ENCODE peak calls at places on chromosomes 3 and 15, in eight cellular contexts. One of them, this sample, is unnamed.

GRCh38 chr15:74253276-74253921 is 17.3 kb downstream of the CCDC33 start:
- DNase-seq in HCT116: no peak
- DNase-seq in K562: no peak
- DNase-seq in Panc1: no peak
- DNase-seq in GM23338: peak; percentile 33
- DNase-seq in SK-N-SH: no peak
- DNase-seq in GM12878: no peak
- DNase-seq in HepG2: no peak
- DNase-seq in this sample: no peak

GRCh38 chr3:125310623-125311076 is 64.5 kb downstream of the ZNF148 start:
- DNase-seq in HCT116: no peak
- DNase-seq in K562: no peak
- DNase-seq in Panc1: no peak
- DNase-seq in GM23338: no peak
- DNase-seq in SK-N-SH: no peak
- DNase-seq in GM12878: peak; percentile 33
- DNase-seq in HepG2: peak; percentile 5
- DNase-seq in this sample: peak; percentile 42

GRCh38 chr3:161821591-161821990 is 325.0 kb downstream of the OTOL1 start:
- DNase-seq in HCT116: no peak
- DNase-seq in K562: no peak
- DNase-seq in Panc1: no peak
- DNase-seq in GM23338: no peak
- DNase-seq in SK-N-SH: no peak
- DNase-seq in GM12878: no peak
- DNase-seq in HepG2: no peak
- DNase-seq in this sample: no peak

GRCh38 chr3:43769471-43770425 is 79.0 kb downstream of the ABHD5 start:
- DNase-seq in HCT116: peak; percentile 94
- DNase-seq in K562: peak; percentile 99
- DNase-seq in Panc1: no peak
- DNase-seq in GM23338: peak; percentile 100
- DNase-seq in SK-N-SH: peak; percentile 81
- DNase-seq in GM12878: peak; percentile 15
- DNase-seq in HepG2: peak; percentile 61
- DNase-seq in this sample: peak; percentile 89

GRCh38 chr3:184320099-184320445 is 5.7 kb downstream of the EIF4G1 start:
- DNase-seq in HCT116: peak; percentile 83
- DNase-seq in K562: peak; percentile 49
- DNase-seq in Panc1: peak; percentile 72
- DNase-seq in GM23338: peak; percentile 20
- DNase-seq in SK-N-SH: peak; percentile 71
- DNase-seq in GM12878: no peak
- DNase-seq in HepG2: peak; percentile 34
- DNase-seq in this sample: peak; percentile 81

GRCh38 chr3:62131050-62131449 is 242.3 kb downstream of the FEZF2 start:
- DNase-seq in HCT116: no peak
- DNase-seq in K562: no peak
- DNase-seq in Panc1: no peak
- DNase-seq in GM23338: peak; percentile 24
- DNase-seq in SK-N-SH: no peak
- DNase-seq in GM12878: no peak
- DNase-seq in HepG2: no peak
- DNase-seq in this sample: no peak

GRCh38 chr15:65980824-65981456 is 111.6 kb downstream of the RAB11A start:
- DNase-seq in HCT116: peak; percentile 56
- DNase-seq in K562: peak; percentile 63
- DNase-seq in Panc1: peak; percentile 5
- DNase-seq in GM23338: peak; percentile 96
- DNase-seq in SK-N-SH: peak; percentile 66
- DNase-seq in GM12878: no peak
- DNase-seq in HepG2: peak; percentile 30
- DNase-seq in this sample: peak; percentile 27

GRCh38 chr15:93942140-93942808 is 289.1 kb upstream of the MCTP2 start:
- DNase-seq in HCT116: no peak
- DNase-seq in K562: no peak
- DNase-seq in Panc1: no peak
- DNase-seq in GM23338: no peak
- DNase-seq in SK-N-SH: no peak
- DNase-seq in GM12878: no peak
- DNase-seq in HepG2: no peak
- DNase-seq in this sample: no peak

GRCh38 chr15:82294061-82294690 is 31.6 kb downstream of the SAXO2 start:
- DNase-seq in HCT116: no peak
- DNase-seq in K562: no peak
- DNase-seq in Panc1: no peak
- DNase-seq in GM23338: peak; percentile 25
- DNase-seq in SK-N-SH: no peak
- DNase-seq in GM12878: no peak
- DNase-seq in HepG2: no peak
- DNase-seq in this sample: no peak

GRCh38 chr15:74378853-74379252 is 11.4 kb upstream of the CYP11A1 start:
- DNase-seq in HCT116: no peak
- DNase-seq in K562: no peak
- DNase-seq in Panc1: no peak
- DNase-seq in GM23338: no peak
- DNase-seq in SK-N-SH: peak; percentile 4
- DNase-seq in GM12878: no peak
- DNase-seq in HepG2: no peak
- DNase-seq in this sample: no peak

GRCh38 chr3:193134895-193135294 is 106.1 kb upstream of the PLAAT1 start:
- DNase-seq in HCT116: no peak
- DNase-seq in K562: no peak
- DNase-seq in Panc1: peak; percentile 12
- DNase-seq in GM23338: no peak
- DNase-seq in SK-N-SH: no peak
- DNase-seq in GM12878: no peak
- DNase-seq in HepG2: no peak
- DNase-seq in this sample: no peak
- TF ChIP-seq POLR2AphosphoS5 in HCT116: no peak
- TF ChIP-seq POLR2AphosphoS5 in K562: no peak
- TF ChIP-seq POLR2AphosphoS5 in Panc1: no peak
- TF ChIP-seq POLR2AphosphoS5 in GM23338: no peak
- TF ChIP-seq POLR2AphosphoS5 in SK-N-SH: no peak
- TF ChIP-seq POLR2AphosphoS5 in GM12878: no peak
- TF ChIP-seq POLR2AphosphoS5 in HepG2: no peak
- TF ChIP-seq POLR2AphosphoS5 in this sample: no peak

GRCh38 chr15:56325186-56325585 is 40.0 kb upstream of the TEX9 start:
- DNase-seq in HCT116: no peak
- DNase-seq in K562: no peak
- DNase-seq in Panc1: no peak
- DNase-seq in GM23338: no peak
- DNase-seq in SK-N-SH: no peak
- DNase-seq in GM12878: no peak
- DNase-seq in HepG2: no peak
- DNase-seq in this sample: no peak
- TF ChIP-seq REST in HCT116: no peak
- TF ChIP-seq REST in K562: no peak
- TF ChIP-seq REST in Panc1: no peak
- TF ChIP-seq REST in GM23338: no peak
- TF ChIP-seq REST in SK-N-SH: no peak
- TF ChIP-seq REST in GM12878: no peak
- TF ChIP-seq REST in HepG2: no peak
- TF ChIP-seq REST in this sample: no peak

GRCh38 chr3:66470956-66471686 is 29.7 kb downstream of the LRIG1 start:
- DNase-seq in HCT116: no peak
- DNase-seq in K562: no peak
- DNase-seq in Panc1: no peak
- DNase-seq in GM23338: no peak
- DNase-seq in SK-N-SH: no peak
- DNase-seq in GM12878: no peak
- DNase-seq in HepG2: no peak
- DNase-seq in this sample: no peak

GRCh38 chr3:66473181-66473580 is 27.6 kb downstream of the LRIG1 start:
- DNase-seq in HCT116: no peak
- DNase-seq in K562: no peak
- DNase-seq in Panc1: no peak
- DNase-seq in GM23338: no peak
- DNase-seq in SK-N-SH: no peak
- DNase-seq in GM12878: no peak
- DNase-seq in HepG2: no peak
- DNase-seq in this sample: no peak

GRCh38 chr3:66473637-66474036 is 27.2 kb downstream of the LRIG1 start:
- DNase-seq in HCT116: no peak
- DNase-seq in K562: no peak
- DNase-seq in Panc1: no peak
- DNase-seq in GM23338: no peak
- DNase-seq in SK-N-SH: no peak
- DNase-seq in GM12878: no peak
- DNase-seq in HepG2: no peak
- DNase-seq in this sample: no peak

GRCh38 chr3:66470285-66470684 is 30.5 kb downstream of the LRIG1 start:
- DNase-seq in HCT116: no peak
- DNase-seq in K562: no peak
- DNase-seq in Panc1: no peak
- DNase-seq in GM23338: no peak
- DNase-seq in SK-N-SH: no peak
- DNase-seq in GM12878: no peak
- DNase-seq in HepG2: no peak
- DNase-seq in this sample: no peak

DNA sequence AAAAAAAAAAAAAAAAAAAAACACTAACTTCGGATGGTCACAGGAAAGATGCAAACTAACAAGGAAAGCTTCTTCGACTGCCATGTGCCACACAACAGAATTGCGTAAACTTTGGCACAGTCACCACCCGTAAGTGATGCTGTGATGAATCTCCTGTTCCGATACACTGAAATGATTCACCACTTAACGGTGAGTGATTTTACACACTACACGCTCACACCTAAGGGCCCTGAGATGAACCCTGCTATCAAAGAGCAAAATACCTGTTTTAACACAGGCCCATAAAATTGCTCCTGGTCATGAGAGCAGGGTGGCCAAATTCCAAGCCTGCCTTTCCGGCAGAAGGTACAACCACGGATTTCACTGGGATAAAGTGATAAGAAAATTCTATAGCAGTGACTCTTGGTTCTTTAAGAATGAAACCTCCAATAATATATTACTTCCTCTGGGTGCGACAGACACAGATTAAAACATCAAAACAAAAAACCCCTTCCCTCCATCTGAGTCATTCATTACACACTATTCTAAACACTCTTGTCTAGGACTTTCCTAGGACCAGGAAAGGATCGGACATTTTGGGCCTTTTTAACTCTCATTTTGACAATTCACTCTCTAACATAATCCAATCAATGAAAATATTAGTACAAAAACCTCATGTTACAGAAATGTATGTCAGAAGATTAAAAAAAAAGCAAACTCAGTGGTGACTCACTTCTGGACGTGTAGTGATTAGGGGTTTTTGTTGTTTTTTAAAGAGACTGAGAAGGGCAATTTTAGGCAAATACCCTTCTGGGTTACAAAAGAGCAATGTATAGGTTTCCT is 28.3 kb downstream of the LRIG1 start:
- DNase-seq in HCT116: no peak
- DNase-seq in K562: no peak
- DNase-seq in Panc1: no peak
- DNase-seq in GM23338: no peak
- DNase-seq in SK-N-SH: no peak
- DNase-seq in GM12878: peak; percentile 72
- DNase-seq in HepG2: no peak
- DNase-seq in this sample: no peak
- H3K27ac ChIP-seq in HCT116: no peak overlapping the region
- H3K27ac ChIP-seq in K562: no peak overlapping the region
- H3K27ac ChIP-seq in Panc1: no peak overlapping the region
- H3K27ac ChIP-seq in GM23338: no peak overlapping the region
- H3K27ac ChIP-seq in SK-N-SH: peak overlapping the region; percentile 34
- H3K27ac ChIP-seq in GM12878: peak overlapping the region; percentile 73
- H3K27ac ChIP-seq in HepG2: peak overlapping the region; percentile 22
- H3K27ac ChIP-seq in this sample: no peak overlapping the region

GRCh38 chr15:95076381-95076780 is 845.0 kb downstream of the MCTP2 start:
- DNase-seq in HCT116: no peak
- DNase-seq in K562: no peak
- DNase-seq in Panc1: no peak
- DNase-seq in GM23338: no peak
- DNase-seq in SK-N-SH: no peak
- DNase-seq in GM12878: no peak
- DNase-seq in HepG2: no peak
- DNase-seq in this sample: no peak
- TF ChIP-seq POLR2AphosphoS5 in HCT116: no peak
- TF ChIP-seq POLR2AphosphoS5 in K562: no peak
- TF ChIP-seq POLR2AphosphoS5 in Panc1: no peak
- TF ChIP-seq POLR2AphosphoS5 in GM23338: no peak
- TF ChIP-seq POLR2AphosphoS5 in SK-N-SH: no peak
- TF ChIP-seq POLR2AphosphoS5 in GM12878: no peak
- TF ChIP-seq POLR2AphosphoS5 in HepG2: no peak
- TF ChIP-seq POLR2AphosphoS5 in this sample: no peak

DNA sequence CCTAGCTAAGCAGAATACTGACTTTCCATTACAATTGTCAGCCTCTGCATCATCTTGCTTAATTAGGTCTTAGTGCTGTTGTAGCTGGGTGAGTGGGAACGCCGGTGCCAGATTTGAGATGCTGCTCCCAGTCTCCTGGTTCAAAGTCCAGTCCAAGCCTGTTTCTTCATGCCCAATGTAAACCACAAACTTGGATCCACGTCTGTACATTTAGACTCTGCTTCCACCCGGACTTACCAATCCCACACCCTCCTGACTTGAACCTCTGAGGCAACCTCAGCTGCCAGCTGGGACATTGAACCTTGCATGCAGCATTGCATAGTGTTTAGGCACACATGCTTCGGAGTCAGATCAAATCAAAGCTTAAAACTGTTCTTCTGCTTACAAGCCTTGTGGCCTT is 43.0 kb downstream of the BCL2L10 start:
- DNase-seq in HCT116: no peak
- DNase-seq in K562: no peak
- DNase-seq in Panc1: no peak
- DNase-seq in GM23338: no peak
- DNase-seq in SK-N-SH: no peak
- DNase-seq in GM12878: no peak
- DNase-seq in HepG2: peak; percentile 57
- DNase-seq in this sample: no peak
- TF ChIP-seq REST in HCT116: no peak
- TF ChIP-seq REST in K562: no peak
- TF ChIP-seq REST in Panc1: no peak
- TF ChIP-seq REST in GM23338: no peak
- TF ChIP-seq REST in SK-N-SH: no peak
- TF ChIP-seq REST in GM12878: no peak
- TF ChIP-seq REST in HepG2: no peak
- TF ChIP-seq REST in this sample: no peak